ENCODE peak calls at places on chromosomes 1 and 21, in five cellular contexts. One of them, this sample, is unnamed.

GRCh38 chr1:46221749-46222148 is 18.6 kb downstream of the LURAP1 start:
- DNase-seq in HepG2: peak; percentile 24
- DNase-seq in A549: no peak
- DNase-seq in K562: no peak
- DNase-seq in GM12878: no peak
- DNase-seq in this sample: peak; percentile 48

GRCh38 chr1:23402286-23403037 is 22.1 kb downstream of the TCEA3 start:
- DNase-seq in K562: no peak
- DNase-seq in GM12878: no peak
- DNase-seq in A549: no peak
- DNase-seq in HepG2: no peak
- DNase-seq in this sample: no peak

GRCh38 chr1:98386675-98387440 is 274.7 kb upstream of the SNX7 start:
- DNase-seq in K562: no peak
- DNase-seq in A549: no peak
- DNase-seq in HepG2: no peak
- DNase-seq in GM12878: no peak
- DNase-seq in this sample: no peak

GRCh38 chr21:44737706-44738354 is 26.5 kb upstream of the TSPEAR start:
- DNase-seq in K562: no peak
- DNase-seq in GM12878: no peak
- DNase-seq in A549: no peak
- DNase-seq in HepG2: no peak
- DNase-seq in this sample: no peak

GRCh38 chr1:233295775-233296322 is 324 bp upstream of the PCNX2 start:
- DNase-seq in K562: no peak
- DNase-seq in HepG2: no peak
- DNase-seq in GM12878: no peak
- DNase-seq in A549: no peak
- DNase-seq in this sample: no peak

GRCh38 chr21:25396135-25396711 is 211.1 kb downstream of the MRPL39 start:
- DNase-seq in K562: no peak
- DNase-seq in A549: no peak
- DNase-seq in GM12878: peak; percentile 88
- DNase-seq in HepG2: no peak
- DNase-seq in this sample: no peak

GRCh38 chr1:40877681-40878080 is 15.5 kb upstream of the CITED4 start:
- DNase-seq in A549: no peak
- DNase-seq in HepG2: no peak
- DNase-seq in GM12878: no peak
- DNase-seq in K562: no peak
- DNase-seq in this sample: no peak

GRCh38 chr1:204493145-204493881 is 1.3 kb downstream of the PIK3C2B start:
- DNase-seq in A549: peak; percentile 48
- DNase-seq in HepG2: peak; percentile 73
- DNase-seq in GM12878: no peak
- DNase-seq in K562: no peak
- DNase-seq in this sample: no peak

GRCh38 chr1:202998836-202999750 is 8.1 kb upstream of the TMEM183A start:
- DNase-seq in K562: peak; percentile 32
- DNase-seq in HepG2: peak; percentile 47
- DNase-seq in GM12878: peak; percentile 40
- DNase-seq in A549: peak; percentile 25
- DNase-seq in this sample: peak; percentile 53

GRCh38 chr21:44878053-44878982 is 4.8 kb upstream of the PTTG1IP start:
- DNase-seq in GM12878: no peak
- DNase-seq in HepG2: peak; percentile 97
- DNase-seq in A549: no peak
- DNase-seq in K562: no peak
- DNase-seq in this sample: no peak

GRCh38 chr1:94115900-94116436 is 5.0 kb downstream of the ABCA4 start:
- DNase-seq in GM12878: no peak
- DNase-seq in HepG2: no peak
- DNase-seq in A549: no peak
- DNase-seq in K562: no peak
- DNase-seq in this sample: no peak

GRCh38 chr1:230160957-230161771 is 94.1 kb downstream of the GALNT2 start:
- DNase-seq in GM12878: no peak
- DNase-seq in K562: no peak
- DNase-seq in A549: no peak
- DNase-seq in HepG2: peak; percentile 51
- DNase-seq in this sample: no peak

GRCh38 chr1:160830321-160831153 is 32.1 kb downstream of the CD244 start:
- DNase-seq in HepG2: peak; percentile 40
- DNase-seq in K562: peak; percentile 58
- DNase-seq in A549: peak; percentile 47
- DNase-seq in GM12878: no peak
- DNase-seq in this sample: peak; percentile 91

GRCh38 chr1:14897080-14897449 is 256.5 kb upstream of the TMEM51 start:
- DNase-seq in GM12878: no peak
- DNase-seq in HepG2: no peak
- DNase-seq in K562: peak; percentile 79
- DNase-seq in A549: no peak
- DNase-seq in this sample: no peak

DNA sequence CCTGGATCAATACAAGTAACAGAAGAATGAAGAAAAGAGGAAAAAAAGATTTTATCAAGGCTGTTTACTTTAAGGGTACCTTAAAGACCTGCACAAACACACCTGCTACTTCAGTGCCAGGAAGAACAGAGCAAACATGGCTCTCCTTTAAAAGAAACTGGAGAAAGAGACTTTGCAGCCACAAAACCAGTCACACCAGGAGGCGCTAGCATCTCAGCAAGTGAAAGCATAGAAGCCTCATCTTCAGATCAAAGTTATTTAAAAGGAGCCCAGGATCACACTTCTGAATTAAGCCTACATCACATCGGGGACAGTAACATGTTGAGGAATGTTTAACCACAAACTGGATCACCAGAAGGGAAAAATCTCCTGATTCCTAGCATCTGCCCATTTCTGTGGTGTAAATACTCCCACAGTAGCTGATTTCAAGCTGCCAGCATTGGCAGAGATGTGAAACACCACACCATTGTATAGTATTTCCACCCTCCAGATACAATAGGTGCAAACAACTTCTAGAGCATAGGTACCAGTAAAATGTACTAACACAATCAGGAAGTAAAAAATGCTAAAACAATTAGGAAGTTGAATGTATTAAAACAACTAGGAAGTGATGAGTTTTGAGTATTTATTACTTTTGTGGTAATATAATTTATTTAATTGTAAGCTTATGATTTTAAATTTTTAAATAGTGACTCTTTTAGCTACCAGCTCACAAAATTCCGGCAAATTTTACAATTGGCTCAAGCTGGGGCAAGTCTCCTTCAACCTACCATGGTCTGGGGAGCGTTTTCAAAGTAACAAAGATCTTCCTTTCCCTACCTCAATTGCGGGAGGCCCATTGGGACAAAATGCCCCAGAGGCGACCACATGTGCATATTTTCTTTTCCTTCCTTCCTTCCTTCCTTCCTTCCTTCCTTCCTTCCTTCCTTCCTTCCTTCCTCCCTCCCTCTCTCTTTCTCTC is 105.3 kb upstream of the CLDN14 start:
- DNase-seq in HepG2: no peak
- DNase-seq in GM12878: no peak
- DNase-seq in K562: no peak
- DNase-seq in A549: no peak
- DNase-seq in this sample: no peak
- TF ChIP-seq ESRRA in HepG2: no peak
- TF ChIP-seq ESRRA in GM12878: no peak
- TF ChIP-seq ESRRA in K562: no peak
- TF ChIP-seq ESRRA in A549: no peak
- TF ChIP-seq ESRRA in this sample: no peak

DNA sequence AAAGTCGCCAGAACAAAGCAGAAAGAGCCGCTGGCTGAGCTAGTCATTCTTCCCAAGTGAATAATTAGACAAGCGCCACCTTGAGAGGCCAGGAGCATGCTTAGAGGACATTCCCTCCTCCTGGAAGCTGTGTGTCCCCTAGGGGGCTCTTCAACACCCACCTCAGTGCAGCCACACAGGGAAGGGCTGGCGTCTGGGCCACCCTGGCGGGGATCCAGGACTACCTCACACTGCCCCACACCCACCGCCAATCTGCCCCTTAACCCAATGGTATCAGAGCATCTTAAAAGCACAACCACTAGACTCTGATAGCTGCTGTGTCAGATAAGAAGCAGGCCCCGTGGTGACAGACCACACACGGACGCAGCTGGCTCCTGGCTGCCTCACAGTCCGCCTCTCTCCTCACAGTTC is 24.9 kb downstream of the SETD4 start:
- DNase-seq in A549: no peak
- DNase-seq in HepG2: no peak
- DNase-seq in GM12878: no peak
- DNase-seq in K562: no peak
- DNase-seq in this sample: peak; percentile 29
- TF ChIP-seq ESRRA in A549: no peak
- TF ChIP-seq ESRRA in HepG2: no peak
- TF ChIP-seq ESRRA in GM12878: no peak
- TF ChIP-seq ESRRA in K562: no peak
- TF ChIP-seq ESRRA in this sample: no peak

GRCh38 chr1:91557039-91557690 is 56.5 kb downstream of the CDC7 start:
- DNase-seq in K562: no peak
- DNase-seq in GM12878: no peak
- DNase-seq in A549: no peak
- DNase-seq in HepG2: no peak
- DNase-seq in this sample: no peak

GRCh38 chr1:91553196-91553595 is 52.5 kb downstream of the CDC7 start:
- DNase-seq in A549: no peak
- DNase-seq in GM12878: no peak
- DNase-seq in K562: no peak
- DNase-seq in HepG2: no peak
- DNase-seq in this sample: no peak

GRCh38 chr1:91556556-91556955 is 55.9 kb downstream of the CDC7 start:
- DNase-seq in GM12878: no peak
- DNase-seq in K562: no peak
- DNase-seq in A549: no peak
- DNase-seq in HepG2: no peak
- DNase-seq in this sample: no peak

GRCh38 chr1:91555821-91556531 is 55.3 kb downstream of the CDC7 start:
- DNase-seq in GM12878: no peak
- DNase-seq in HepG2: no peak
- DNase-seq in A549: no peak
- DNase-seq in K562: peak; percentile 33
- DNase-seq in this sample: no peak

GRCh38 chr1:91555074-91555730 is 54.6 kb downstream of the CDC7 start:
- DNase-seq in A549: no peak
- DNase-seq in K562: no peak
- DNase-seq in GM12878: no peak
- DNase-seq in HepG2: no peak
- DNase-seq in this sample: peak; percentile 24
- TF ChIP-seq ESRRA in A549: no peak
- TF ChIP-seq ESRRA in K562: no peak
- TF ChIP-seq ESRRA in GM12878: no peak
- TF ChIP-seq ESRRA in HepG2: no peak
- TF ChIP-seq ESRRA in this sample: no peak

GRCh38 chr1:184696403-184696802 is 58.3 kb downstream of the EDEM3 start:
- DNase-seq in HepG2: no peak
- DNase-seq in GM12878: no peak
- DNase-seq in K562: no peak
- DNase-seq in A549: no peak
- DNase-seq in this sample: no peak

GRCh38 chr1:184701821-184702220 is 52.8 kb downstream of the EDEM3 start:
- DNase-seq in A549: no peak
- DNase-seq in GM12878: no peak
- DNase-seq in K562: no peak
- DNase-seq in HepG2: no peak
- DNase-seq in this sample: no peak

GRCh38 chr1:184695023-184695422 is 59.6 kb downstream of the EDEM3 start:
- DNase-seq in GM12878: no peak
- DNase-seq in K562: no peak
- DNase-seq in A549: no peak
- DNase-seq in HepG2: no peak
- DNase-seq in this sample: no peak

GRCh38 chr1:184698969-184699368 is 55.7 kb downstream of the EDEM3 start:
- DNase-seq in GM12878: no peak
- DNase-seq in K562: no peak
- DNase-seq in HepG2: no peak
- DNase-seq in A549: no peak
- DNase-seq in this sample: no peak

GRCh38 chr1:184698001-184698400 is 56.7 kb downstream of the EDEM3 start:
- DNase-seq in A549: no peak
- DNase-seq in GM12878: no peak
- DNase-seq in K562: no peak
- DNase-seq in HepG2: no peak
- DNase-seq in this sample: no peak
- TF ChIP-seq ESRRA in A549: no peak
- TF ChIP-seq ESRRA in GM12878: no peak
- TF ChIP-seq ESRRA in K562: no peak
- TF ChIP-seq ESRRA in HepG2: no peak
- TF ChIP-seq ESRRA in this sample: no peak

GRCh38 chr1:17791464-17791863 is 36.3 kb downstream of the ACTL8 start:
- DNase-seq in GM12878: no peak
- DNase-seq in K562: no peak
- DNase-seq in A549: no peak
- DNase-seq in HepG2: no peak
- DNase-seq in this sample: no peak

GRCh38 chr1:17791055-17791390 is 35.9 kb downstream of the ACTL8 start:
- DNase-seq in HepG2: no peak
- DNase-seq in A549: no peak
- DNase-seq in GM12878: no peak
- DNase-seq in K562: no peak
- DNase-seq in this sample: no peak

GRCh38 chr1:17790383-17791054 is 35.4 kb downstream of the ACTL8 start:
- DNase-seq in HepG2: no peak
- DNase-seq in K562: no peak
- DNase-seq in A549: no peak
- DNase-seq in GM12878: no peak
- DNase-seq in this sample: no peak

GRCh38 chr1:17792421-17792820 is 37.3 kb downstream of the ACTL8 start:
- DNase-seq in GM12878: no peak
- DNase-seq in HepG2: no peak
- DNase-seq in A549: no peak
- DNase-seq in K562: no peak
- DNase-seq in this sample: no peak

GRCh38 chr1:17789926-17790325 is 34.8 kb downstream of the ACTL8 start:
- DNase-seq in GM12878: no peak
- DNase-seq in K562: no peak
- DNase-seq in A549: no peak
- DNase-seq in HepG2: no peak
- DNase-seq in this sample: no peak
- TF ChIP-seq ESRRA in GM12878: no peak
- TF ChIP-seq ESRRA in K562: no peak
- TF ChIP-seq ESRRA in A549: no peak
- TF ChIP-seq ESRRA in HepG2: no peak
- TF ChIP-seq ESRRA in this sample: no peak

GRCh38 chr1:117753232-117753631 is 147.4 kb downstream of the TENT5C start:
- DNase-seq in A549: no peak
- DNase-seq in K562: no peak
- DNase-seq in HepG2: no peak
- DNase-seq in GM12878: no peak
- DNase-seq in this sample: no peak

GRCh38 chr1:117757668-117758067 is 151.8 kb downstream of the TENT5C start:
- DNase-seq in K562: no peak
- DNase-seq in A549: no peak
- DNase-seq in GM12878: no peak
- DNase-seq in HepG2: no peak
- DNase-seq in this sample: no peak

GRCh38 chr1:117753652-117754051 is 147.8 kb downstream of the TENT5C start:
- DNase-seq in A549: no peak
- DNase-seq in K562: no peak
- DNase-seq in HepG2: no peak
- DNase-seq in GM12878: no peak
- DNase-seq in this sample: no peak

GRCh38 chr1:117758444-117759316 is 152.8 kb downstream of the TENT5C start:
- DNase-seq in HepG2: peak; percentile 79
- DNase-seq in A549: peak; percentile 67
- DNase-seq in K562: peak; percentile 80
- DNase-seq in GM12878: peak; percentile 11
- DNase-seq in this sample: peak; percentile 90

GRCh38 chr1:117754061-117754969 is 148.5 kb downstream of the TENT5C start:
- DNase-seq in A549: peak; percentile 58
- DNase-seq in K562: peak; percentile 62
- DNase-seq in HepG2: peak; percentile 50
- DNase-seq in GM12878: no peak
- DNase-seq in this sample: peak; percentile 67
- TF ChIP-seq ESRRA in A549: no peak
- TF ChIP-seq ESRRA in K562: no peak
- TF ChIP-seq ESRRA in HepG2: no peak
- TF ChIP-seq ESRRA in GM12878: no peak
- TF ChIP-seq ESRRA in this sample: no peak